ENCODE peak calls at places on chromosomes 3 and 15, in five cellular contexts. P is NCI-H2171; V is activated T-helper 1 cell treated with Interleukin-2 at 50 U/mL for 16 hours; S is CD8-positive, alpha-beta memory T cell; I is GM13977. C is an unnamed sample.

GRCh38 chr3:74651239-74651638 is 36.8 kb upstream of the CNTN3 start:
- DNase-seq in P (no peak), V (no peak), S (no peak), I (no peak), C (peak; percentile 72)

GRCh38 chr3:113575191-113575590 is 42.8 kb downstream of the SIDT1 start:
- DNase-seq in P (no peak), V (no peak), S (no peak), I (no peak), C (no peak)

GRCh38 chr3:75906555-75907112 is 121.3 kb upstream of the ZNF717 start:
- DNase-seq in P (no peak), V (no peak), S (no peak), I (no peak), C (peak; percentile 70)

GRCh38 chr15:47717036-47717611 is at the start of gene SEMA6D:
- DNase-seq in P (peak; percentile 85), V (no peak), S (no peak), I (peak; percentile 44), C (peak; percentile 65)

GRCh38 chr3:196288141-196288460 is 575 bp upstream of the PCYT1A start:
- DNase-seq in P (peak; percentile 72), V (no peak), S (no peak), I (no peak), C (no peak)

GRCh38 chr3:134376786-134377431 is 2.7 kb upstream of the AMOTL2 start:
- DNase-seq in P (no peak), V (no peak), S (no peak), I (no peak), C (no peak)

GRCh38 chr15:36742696-36743095 is 163.3 kb downstream of the CDIN1 start:
- DNase-seq in P (no peak), V (no peak), S (no peak), I (no peak), C (peak; percentile 5)

GRCh38 chr3:134326760-134327593 is 47.3 kb downstream of the AMOTL2 start:
- DNase-seq in P (no peak), V (no peak), S (no peak), I (no peak), C (peak; percentile 98)

GRCh38 chr3:111173328-111173900 is 101.8 kb downstream of the NECTIN3 start:
- DNase-seq in P (no peak), V (no peak), S (no peak), I (no peak), C (peak; percentile 50)

GRCh38 chr3:45693941-45694521 is 4.8 kb downstream of the SACM1L start:
- DNase-seq in P (no peak), V (no peak), S (peak; percentile 80), I (peak; percentile 24), C (peak; percentile 19)

GRCh38 chr3:124296416-124296815 is 304.5 kb upstream of the ROPN1 start:
- DNase-seq in P (no peak), V (no peak), S (no peak), I (no peak), C (no peak)

GRCh38 chr3:126208618-126209256 is 28.4 kb upstream of the ALDH1L1 start:
- DNase-seq in P (peak; percentile 63), V (no peak), S (no peak), I (no peak), C (peak; percentile 95)

GRCh38 chr3:96000963-96001362 is 813.4 kb upstream of the EPHA6 start:
- DNase-seq in P (no peak), V (no peak), S (no peak), I (no peak), C (no peak)

GRCh38 chr3:56467108-56467507 is 1.2 kb downstream of the ERC2 start:
- DNase-seq in P (peak; percentile 79), V (no peak), S (peak; percentile 23), I (peak; percentile 55), C (peak; percentile 90)

GRCh38 chr15:55599384-55599783 is 11.2 kb upstream of the PYGO1 start:
- DNase-seq in P (no peak), V (no peak), S (no peak), I (no peak), C (no peak)

GRCh38 chr3:930866-931265 is 162.0 kb upstream of the CNTN6 start:
- DNase-seq in P (no peak), V (no peak), S (no peak), I (no peak), C (no peak)

GRCh38 chr15:99467338-99467720 is 98.5 kb upstream of the MEF2A start:
- DNase-seq in P (no peak), V (no peak), S (no peak), I (no peak), C (no peak)

GRCh38 chr15:43769584-43770228 is 7.1 kb downstream of the ELL3 start:
- DNase-seq in P (peak; percentile 40), V (peak; percentile 22), S (peak; percentile 53), I (peak; percentile 40), C (peak; percentile 61)

GRCh38 chr3:105904251-105904650 is 35.4 kb upstream of the CBLB start:
- DNase-seq in P (no peak), V (no peak), S (no peak), I (no peak), C (no peak)

GRCh38 chr15:64430000-64430735 is 30.2 kb upstream of the ZNF609 start:
- DNase-seq in P (peak; percentile 19), V (peak; percentile 20), S (peak; percentile 82), I (peak; percentile 19), C (peak; percentile 93)

GRCh38 chr3:165279471-165279870 is 83.3 kb upstream of the SLITRK3 start:
- DNase-seq in P (no peak), V (no peak), S (no peak), I (no peak), C (peak; percentile 1)

GRCh38 chr15:74295800-74296199 is 59.7 kb downstream of the CCDC33 start:
- DNase-seq in P (no peak), V (no peak), S (no peak), I (no peak), C (no peak)

GRCh38 chr3:16480861-16481569 is 32.5 kb downstream of the RFTN1 start:
- DNase-seq in P (no peak), V (no peak), S (peak; percentile 56), I (no peak), C (peak; percentile 85)

GRCh38 chr15:47820780-47821319 is 103.5 kb downstream of the SEMA6D start:
- DNase-seq in P (peak; percentile 74), V (no peak), S (no peak), I (no peak), C (peak; percentile 95)

GRCh38 chr3:44414517-44415090 is 62.9 kb downstream of the ZNF445 start:
- DNase-seq in P (no peak), V (no peak), S (no peak), I (no peak), C (no peak)

GRCh38 chr15:77044228-77045042 is 26.5 kb downstream of the TSPAN3 start:
- DNase-seq in P (no peak), V (no peak), S (no peak), I (no peak), C (no peak)

GRCh38 chr15:69087581-69087980 is 72.9 kb upstream of the GLCE start:
- DNase-seq in P (no peak), V (no peak), S (no peak), I (no peak), C (no peak)